ENCODE peak calls at places on chromosomes 5 and 9, in four cellular contexts. U, Z, K and G are unnamed samples.

GRCh38 chr5:369151-369939 is 47.8 kb downstream of the AHRR start:
- DNase-seq in Z (no peak), K (peak), U (no peak), G (peak)

GRCh38 chr5:149646564-149646963 is 65.3 kb downstream of the ARHGEF37 start:
- DNase-seq in Z (no peak), K (no peak), U (no peak), G (no peak)

GRCh38 chr9:104068546-104068945 is 25.6 kb upstream of the SMC2 start:
- DNase-seq in K (no peak), Z (no peak), U (peak), G (no peak)

GRCh38 chr9:31541626-31542025 is 842.8 kb upstream of the ACO1 start:
- DNase-seq in K (no peak), U (no peak), Z (no peak), G (no peak)

GRCh38 chr5:106089073-106089472 is 1581.7 kb downstream of the EFNA5 start:
- DNase-seq in K (no peak), U (no peak), Z (no peak), G (no peak)

GRCh38 chr5:157072508-157072907 is 13.6 kb upstream of the HAVCR1 start:
- DNase-seq in K (no peak), U (no peak), Z (no peak), G (no peak)

GRCh38 chr9:97938081-97938644 is at the start of gene HEMGN:
- DNase-seq in U (no peak), Z (no peak), K (no peak), G (no peak)

GRCh38 chr5:75412111-75412990 is 75.3 kb downstream of the HMGCR start:
- DNase-seq in K (no peak), Z (no peak), U (no peak), G (no peak)

GRCh38 chr9:128160603-128160987 is 530 bp downstream of the BBLN start:
- DNase-seq in K (no peak), Z (no peak), U (no peak), G (no peak)

GRCh38 chr5:161372682-161373344 is 173.7 kb downstream of the GABRB2 start:
- DNase-seq in Z (no peak), K (no peak), U (no peak), G (no peak)

GRCh38 chr5:43244823-43245565 is 53.0 kb downstream of the NIM1K start:
- DNase-seq in Z (no peak), U (no peak), K (no peak), G (no peak)
- TF ChIP-seq EP300 in Z (no peak), U (no peak), K (no peak), G (no peak)

DNA sequence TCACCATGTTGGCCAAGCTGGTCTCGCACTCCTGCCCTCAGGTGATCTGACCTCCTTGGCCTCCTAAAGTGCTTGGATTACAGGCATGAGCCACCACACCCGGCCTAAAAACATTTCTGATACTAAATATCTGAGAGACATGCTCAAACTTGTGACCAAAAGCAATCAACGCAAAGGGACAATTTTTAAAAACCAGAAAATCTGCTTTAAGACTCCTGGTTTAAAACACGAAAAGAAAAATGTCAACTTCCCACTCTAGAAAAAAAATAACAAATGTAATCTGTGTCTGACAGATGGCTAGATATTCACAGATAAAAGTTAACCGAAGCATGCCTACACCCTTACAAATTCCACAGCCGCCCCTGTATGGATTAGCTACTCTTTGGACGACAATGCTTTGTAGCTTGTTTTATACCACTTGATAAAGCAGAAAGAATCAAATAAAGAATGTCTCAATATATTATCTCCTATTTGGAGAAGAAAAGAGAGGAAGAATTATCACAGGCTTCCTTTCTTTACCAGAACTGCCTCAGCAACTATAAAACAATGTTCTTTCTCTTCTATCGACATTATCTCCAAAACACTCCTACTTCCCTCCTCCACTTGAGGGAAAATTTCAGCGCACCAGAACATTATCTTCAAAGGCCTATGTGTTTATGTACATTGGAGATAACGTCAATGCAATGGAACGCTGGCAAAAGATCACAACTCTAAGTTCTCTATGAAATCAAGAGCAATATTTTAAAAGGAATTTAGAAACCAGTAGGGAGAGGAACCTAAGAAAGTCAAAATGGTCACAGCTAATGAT is 26.3 kb downstream of the CEMIP2 start:
- DNase-seq in Z (no peak), U (peak), K (no peak), G (no peak)
- TF ChIP-seq EP300 in Z (no peak), U (peak), K (no peak), G (no peak)

GRCh38 chr5:148382961-148383360 is 797 bp upstream of the FBXO38 start:
- DNase-seq in Z (no peak), U (no peak), K (no peak), G (no peak)

GRCh38 chr5:148384389-148384756 is 615 bp downstream of the FBXO38 start:
- DNase-seq in Z (no peak), U (no peak), K (no peak), G (no peak)

GRCh38 chr5:148385094-148385493 is 1.3 kb downstream of the FBXO38 start:
- DNase-seq in K (no peak), U (no peak), Z (no peak), G (no peak)

GRCh38 chr5:148381906-148382305 is 1.9 kb upstream of the FBXO38 start:
- DNase-seq in K (no peak), Z (no peak), U (no peak), G (no peak)

GRCh38 chr5:148383564-148384388 is at the start of gene FBXO38:
- DNase-seq in U (peak), Z (peak), K (peak), G (peak)
- TF ChIP-seq EP300 in U (no peak), Z (no peak), K (no peak), G (no peak)

DNA sequence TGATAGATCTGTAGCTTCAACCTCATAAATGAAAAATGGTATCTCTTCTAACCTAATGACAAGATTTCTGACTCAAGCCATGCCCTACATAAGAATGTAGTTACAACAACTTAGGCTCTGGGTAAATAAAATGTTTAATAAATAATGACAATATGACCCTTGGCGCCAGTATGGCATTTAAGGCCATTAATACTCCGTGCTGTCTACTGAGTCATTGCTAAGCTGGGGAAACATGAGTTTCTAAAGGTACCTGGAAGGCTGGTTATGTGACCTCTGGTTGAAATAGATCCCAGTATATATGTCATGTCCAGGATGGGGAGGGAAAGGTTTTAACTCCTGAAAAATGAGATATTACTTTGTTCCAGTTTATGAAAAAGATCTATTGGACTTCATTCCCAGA is 58.0 kb upstream of the CEMIP2 start:
- DNase-seq in U (peak), K (no peak), Z (no peak), G (no peak)
- TF ChIP-seq EP300 in U (no peak), K (no peak), Z (no peak), G (no peak)

GRCh38 chr9:93012998-93013855 is 45.3 kb upstream of the SUSD3 start:
- DNase-seq in U (no peak), K (no peak), Z (no peak), G (peak)

GRCh38 chr9:93017621-93018020 is 40.9 kb upstream of the SUSD3 start:
- DNase-seq in U (no peak), K (peak), Z (no peak), G (peak)

GRCh38 chr9:93011114-93011513 is 47.4 kb upstream of the SUSD3 start:
- DNase-seq in U (no peak), K (no peak), Z (no peak), G (peak)

GRCh38 chr9:93010696-93011095 is 47.8 kb upstream of the SUSD3 start:
- DNase-seq in K (peak), Z (no peak), U (no peak), G (no peak)

GRCh38 chr9:93013856-93014582 is 44.5 kb upstream of the SUSD3 start:
- DNase-seq in K (peak), Z (no peak), U (no peak), G (peak)
- TF ChIP-seq EP300 in K (no peak), Z (no peak), U (no peak), G (no peak)

GRCh38 chr5:142862585-142862984 is 92.4 kb downstream of the ARHGAP26 start:
- DNase-seq in Z (no peak), K (no peak), U (no peak), G (no peak)
- TF ChIP-seq EP300 in Z (no peak), K (no peak), U (no peak), G (peak)

GRCh38 chr9:3827175-3827574 is 301.4 kb upstream of the RFX3 start:
- DNase-seq in U (no peak), Z (no peak), K (no peak), G (no peak)

GRCh38 chr9:3828495-3828894 is 302.7 kb upstream of the RFX3 start:
- DNase-seq in U (no peak), Z (no peak), K (no peak), G (no peak)

GRCh38 chr9:3835393-3835792 is 309.6 kb upstream of the RFX3 start:
- DNase-seq in Z (no peak), U (no peak), K (no peak), G (no peak)

GRCh38 chr9:3825724-3826123 is 299.9 kb upstream of the RFX3 start:
- DNase-seq in U (no peak), Z (no peak), K (no peak), G (no peak)

DNA sequence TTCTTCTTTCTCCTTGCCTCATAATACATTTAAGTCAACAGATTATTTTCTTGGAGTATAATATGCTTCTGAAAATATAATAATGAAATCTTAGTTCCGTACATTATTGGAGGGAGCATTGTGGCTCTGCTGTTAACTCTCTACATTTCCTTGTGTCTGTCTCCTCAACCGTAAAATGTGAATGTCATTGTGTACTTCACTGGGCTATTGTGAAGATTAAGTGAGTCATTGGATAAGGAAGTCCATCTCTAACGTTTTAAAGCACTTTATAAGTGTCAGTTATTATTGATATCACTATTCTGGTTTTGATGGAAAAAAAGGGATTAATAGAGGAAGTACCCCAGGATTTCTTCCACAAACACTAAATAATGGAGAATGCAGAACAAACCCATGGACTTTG is 304.5 kb upstream of the RFX3 start:
- DNase-seq in K (no peak), Z (no peak), U (no peak), G (no peak)
- TF ChIP-seq EP300 in K (no peak), Z (no peak), U (no peak), G (no peak)

GRCh38 chr9:38375572-38375963 is 16.9 kb upstream of the ALDH1B1 start:
- DNase-seq in Z (no peak), U (no peak), K (peak), G (no peak)

GRCh38 chr9:38382141-38382540 is 10.4 kb upstream of the ALDH1B1 start:
- DNase-seq in U (no peak), Z (no peak), K (no peak), G (peak)

GRCh38 chr9:38380872-38381534 is 11.5 kb upstream of the ALDH1B1 start:
- DNase-seq in U (peak), Z (peak), K (no peak), G (peak)

GRCh38 chr9:38376266-38376665 is 16.2 kb upstream of the ALDH1B1 start:
- DNase-seq in K (no peak), U (no peak), Z (no peak), G (no peak)

DNA sequence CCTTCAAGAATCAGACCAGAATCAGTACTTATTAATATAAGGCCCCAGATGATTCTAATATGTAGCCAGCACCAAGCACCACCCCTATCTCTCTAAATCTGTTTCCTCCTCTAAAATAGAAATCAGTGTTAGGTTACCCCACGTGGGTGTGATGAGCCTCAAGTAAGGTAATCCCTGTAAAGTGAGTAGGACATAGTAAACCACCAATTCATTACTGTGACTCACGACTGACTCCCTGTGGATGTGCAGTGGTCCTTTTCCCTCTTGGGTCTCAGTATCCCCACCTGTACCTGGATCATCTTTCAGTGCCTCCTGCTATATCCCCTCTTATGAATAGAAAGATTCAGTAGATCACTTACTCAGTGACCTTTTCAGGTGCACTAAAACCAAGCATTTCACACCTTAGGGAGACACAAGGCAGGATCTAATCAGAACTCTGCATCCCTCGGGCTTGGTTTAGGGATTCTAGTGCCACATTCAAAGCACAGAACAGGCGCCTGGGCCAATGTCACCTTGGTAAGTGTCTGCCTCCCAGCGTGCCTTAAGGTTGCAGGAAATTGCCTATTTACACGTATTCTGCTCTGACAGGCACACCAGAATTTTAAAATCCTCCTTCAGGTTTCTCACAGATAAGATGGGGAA is 12.2 kb upstream of the ALDH1B1 start:
- DNase-seq in Z (no peak), K (no peak), U (no peak), G (peak)
- TF ChIP-seq EP300 in Z (no peak), K (no peak), U (no peak), G (no peak)

GRCh38 chr5:172852490-172853354 is 18.7 kb downstream of the ERGIC1 start:
- DNase-seq in Z (no peak), K (no peak), U (peak), G (no peak)

GRCh38 chr5:172850454-172850797 is 16.4 kb downstream of the ERGIC1 start:
- DNase-seq in K (no peak), Z (no peak), U (no peak), G (no peak)

GRCh38 chr5:172846677-172847076 is 12.6 kb downstream of the ERGIC1 start:
- DNase-seq in Z (no peak), U (no peak), K (no peak), G (no peak)

GRCh38 chr5:172848419-172848818 is 14.4 kb downstream of the ERGIC1 start:
- DNase-seq in K (no peak), Z (no peak), U (no peak), G (no peak)

DNA sequence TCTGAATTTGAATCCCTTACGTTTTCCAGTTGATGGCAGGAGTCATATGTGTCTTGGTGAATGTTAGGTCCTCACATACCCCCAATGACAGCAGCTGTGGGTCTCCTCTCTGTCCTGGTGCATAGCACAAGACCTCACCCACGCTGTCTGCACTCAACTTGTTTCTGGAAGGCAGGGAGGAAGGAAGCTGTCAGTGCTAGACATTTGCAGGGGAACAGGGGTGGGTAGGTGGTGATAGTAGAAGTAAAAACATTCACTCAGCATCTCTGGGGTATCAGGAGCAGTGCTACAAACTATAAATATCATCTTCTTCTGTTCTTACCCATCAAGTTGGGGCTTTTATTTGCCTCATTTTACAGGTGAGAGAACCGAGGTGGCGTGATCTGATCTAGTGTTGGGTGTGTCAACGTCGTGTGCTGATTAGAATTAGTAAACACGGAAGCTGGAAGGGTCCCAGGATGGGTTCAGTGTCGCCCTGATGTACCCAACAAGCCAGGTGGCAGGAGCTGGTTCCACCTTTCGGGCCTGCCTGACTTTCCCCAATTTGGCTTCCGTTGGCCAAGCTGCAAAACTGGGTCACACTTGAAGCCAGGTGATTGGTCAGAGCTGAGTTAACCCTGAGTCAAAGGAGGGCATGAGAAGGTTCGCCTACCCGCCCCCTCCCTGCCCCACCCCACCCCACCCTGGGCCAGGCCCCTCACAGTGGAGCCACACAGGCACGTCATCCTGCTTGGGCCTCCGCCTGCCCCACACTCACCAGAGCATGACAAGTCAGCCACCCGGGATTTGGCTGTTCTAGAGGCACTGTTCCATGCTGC is 15.8 kb downstream of the ERGIC1 start:
- DNase-seq in Z (no peak), K (no peak), U (no peak), G (no peak)
- TF ChIP-seq EP300 in Z (no peak), K (no peak), U (no peak), G (no peak)